ENCODE peak calls at places on chromosomes 12 and 14, in five cellular contexts. L is AG04450, O is right lobe of liver, Y is stomach, N is astrocyte. A is an unnamed sample.

GRCh38 chr12:76346798-76347420 is 1.3 kb downstream of the BBS10 start:
- DNase-seq in L (no peak), O (no peak), Y (no peak), N (peak), A (no peak)

GRCh38 chr14:100967178-100967577 is 63.7 kb upstream of the RTL1 start:
- DNase-seq in L (no peak), O (no peak), Y (no peak), N (no peak), A (no peak)

GRCh38 chr12:55652352-55652751 is 15.7 kb downstream of the OR10P1 start:
- DNase-seq in L (no peak), O (no peak), Y (no peak), N (no peak), A (no peak)

GRCh38 chr12:43180242-43180641 is 371.8 kb downstream of the ADAMTS20 start:
- DNase-seq in L (no peak), O (no peak), Y (no peak), N (no peak), A (no peak)

GRCh38 chr14:91649930-91650329 is 82.0 kb downstream of the CATSPERB start:
- DNase-seq in L (no peak), O (no peak), Y (no peak), N (no peak), A (peak)

GRCh38 chr12:118013283-118013682 is 3.2 kb upstream of the RFC5 start:
- DNase-seq in L (no peak), O (no peak), Y (no peak), N (no peak), A (no peak)

GRCh38 chr14:68793734-68794129 is 865 bp upstream of the ZFP36L1 start:
- DNase-seq in L (no peak), O (peak), Y (no peak), N (no peak), A (no peak)

GRCh38 chr12:38588618-38589309 is 272.2 kb downstream of the ALG10B start:
- DNase-seq in L (no peak), O (no peak), Y (no peak), N (no peak), A (no peak)

GRCh38 chr12:32727237-32727636 is 28.5 kb downstream of the YARS2 start:
- DNase-seq in L (no peak), O (no peak), Y (no peak), N (no peak), A (no peak)

GRCh38 chr14:102538598-102539543 is 29.3 kb upstream of the ANKRD9 start:
- DNase-seq in L (no peak), O (no peak), Y (no peak), N (no peak), A (no peak)

GRCh38 chr12:177980-178714 is 35.8 kb downstream of the SLC6A12 start:
- DNase-seq in L (no peak), O (no peak), Y (no peak), N (no peak), A (no peak)

GRCh38 chr12:49022558-49023178 is 4.1 kb upstream of the PRKAG1 start:
- DNase-seq in L (no peak), O (no peak), Y (no peak), N (no peak), A (no peak)

GRCh38 chr12:27866382-27867101 is 86.5 kb upstream of the MANSC4 start:
- DNase-seq in L (no peak), O (no peak), Y (no peak), N (peak), A (no peak)

GRCh38 chr14:61653507-61653906 is 41.8 kb upstream of the HIF1A start:
- DNase-seq in L (peak), O (peak), Y (no peak), N (peak), A (no peak)

GRCh38 chr12:120362516-120363273 is 6.3 kb downstream of the MSI1 start:
- DNase-seq in L (no peak), O (no peak), Y (no peak), N (no peak), A (no peak)

GRCh38 chr12:11174022-11174421 is 3.0 kb downstream of the SMIM10L1 start:
- DNase-seq in L (no peak), O (no peak), Y (no peak), N (no peak), A (no peak)

GRCh38 chr14:79044894-79045624 is 874.9 kb downstream of the NRXN3 start:
- DNase-seq in L (peak), O (no peak), Y (no peak), N (peak), A (peak)

GRCh38 chr12:26783133-26783531 is 49.9 kb downstream of the ITPR2 start:
- DNase-seq in L (no peak), O (no peak), Y (no peak), N (no peak), A (no peak)

GRCh38 chr14:100955201-100955600 is 51.7 kb upstream of the RTL1 start:
- DNase-seq in L (peak), O (no peak), Y (no peak), N (peak), A (no peak)

GRCh38 chr12:54139030-54139429 is 49.8 kb downstream of the SMUG1 start:
- DNase-seq in L (no peak), O (no peak), Y (no peak), N (no peak), A (no peak)

GRCh38 chr12:127984386-127985055 is 282.4 kb upstream of the TMEM132C start:
- DNase-seq in L (no peak), O (no peak), Y (no peak), N (peak), A (no peak)

GRCh38 chr14:103735022-103735421 is 19.4 kb downstream of the ZFYVE21 start:
- DNase-seq in L (no peak), O (peak), Y (no peak), N (no peak), A (no peak)

GRCh38 chr12:105742567-105742874 is 396.2 kb downstream of the NUAK1 start:
- DNase-seq in L (no peak), O (no peak), Y (no peak), N (no peak), A (no peak)
- H3K27ac ChIP-seq in L (no peak), O (no peak), Y (peak), N (no peak), A (no peak)

GRCh38 chr12:85280984-85281946 is 1.2 kb downstream of the ALX1 start:
- DNase-seq in L (no peak), O (no peak), Y (no peak), N (no peak), A (no peak)

GRCh38 chr12:85277900-85278597 is 2.0 kb upstream of the ALX1 start:
- DNase-seq in L (no peak), O (no peak), Y (no peak), N (no peak), A (no peak)

GRCh38 chr12:85278598-85279448 is 1.2 kb upstream of the ALX1 start:
- DNase-seq in L (no peak), O (no peak), Y (no peak), N (no peak), A (no peak)

GRCh38 chr12:85280138-85280983 is at the start of gene ALX1:
- DNase-seq in L (no peak), O (peak), Y (no peak), N (no peak), A (peak)

GRCh38 chr12:85279449-85280137 is 427 bp upstream of the ALX1 start:
- DNase-seq in L (no peak), O (peak), Y (no peak), N (no peak), A (no peak)
- H3K27ac ChIP-seq in L (no peak), O (no peak), Y (no peak), N (no peak), A (no peak)

GRCh38 chr14:70724944-70725343 is 83.2 kb downstream of the TTC9 start:
- DNase-seq in L (no peak), O (no peak), Y (no peak), N (no peak), A (no peak)
- H3K27ac ChIP-seq in L (no peak), O (no peak), Y (no peak), N (no peak), A (no peak)

DNA sequence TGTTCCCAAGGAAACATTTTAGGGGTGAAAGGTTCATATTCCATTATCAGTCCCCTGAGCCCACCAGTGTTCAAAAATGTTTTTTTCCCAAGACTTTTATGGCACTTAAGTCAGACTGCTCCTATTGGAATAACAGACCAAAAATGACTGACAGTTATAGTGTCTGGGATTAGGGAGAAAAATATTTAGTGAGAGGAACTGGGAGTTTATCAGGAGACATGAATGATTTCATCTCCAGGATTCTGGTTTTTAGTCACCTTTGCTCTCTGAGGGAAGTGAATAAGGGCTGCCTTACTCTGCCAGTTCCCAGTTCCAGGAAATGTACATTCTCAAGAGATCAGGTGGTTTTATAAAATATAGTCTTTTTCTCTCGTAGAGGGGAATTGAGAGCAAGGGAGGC is 68.0 kb downstream of the PDE3A start:
- DNase-seq in L (no peak), O (no peak), Y (no peak), N (peak), A (no peak)
- H3K27ac ChIP-seq in L (no peak), O (no peak), Y (no peak), N (no peak), A (no peak)

DNA sequence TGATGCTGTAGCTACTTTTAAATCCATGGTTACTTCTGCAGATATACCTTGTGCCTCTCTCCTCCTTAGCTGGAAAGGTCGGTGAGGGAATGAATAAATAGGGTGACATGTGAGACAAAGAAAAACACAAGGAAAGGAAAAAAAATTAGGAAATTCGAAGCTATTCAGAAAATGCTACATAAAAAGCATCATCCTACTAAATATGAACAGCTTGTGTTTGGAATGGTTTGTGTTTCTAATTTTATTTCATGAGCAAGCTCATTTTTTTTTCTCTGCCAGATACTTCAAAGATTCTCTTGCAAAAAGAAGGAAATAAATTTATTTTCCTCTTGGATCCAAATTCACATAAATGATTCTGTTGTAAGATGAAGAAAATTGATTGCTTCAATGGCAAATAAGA is 186.3 kb upstream of the NUDT4 start:
- DNase-seq in L (no peak), O (no peak), Y (no peak), N (no peak), A (no peak)
- H3K27ac ChIP-seq in L (no peak), O (no peak), Y (peak), N (no peak), A (no peak)

GRCh38 chr12:116720129-116720528 is 17.7 kb downstream of the SPRING1 start:
- DNase-seq in L (no peak), O (no peak), Y (no peak), N (no peak), A (no peak)

GRCh38 chr12:116719661-116720060 is 18.2 kb downstream of the SPRING1 start:
- DNase-seq in L (no peak), O (no peak), Y (no peak), N (no peak), A (no peak)

GRCh38 chr12:116722245-116722644 is 15.6 kb downstream of the SPRING1 start:
- DNase-seq in L (no peak), O (no peak), Y (no peak), N (no peak), A (no peak)

GRCh38 chr12:116717466-116718457 is 20.1 kb downstream of the SPRING1 start:
- DNase-seq in L (no peak), O (no peak), Y (no peak), N (peak), A (peak)

GRCh38 chr12:116718578-116719454 is 19.1 kb downstream of the SPRING1 start:
- DNase-seq in L (no peak), O (no peak), Y (no peak), N (peak), A (no peak)
- H3K27ac ChIP-seq in L (no peak), O (no peak), Y (peak), N (peak), A (no peak)

GRCh38 chr12:13945641-13946040 is 35.8 kb downstream of the GRIN2B start:
- DNase-seq in L (no peak), O (no peak), Y (no peak), N (no peak), A (no peak)

GRCh38 chr12:13950502-13950901 is 30.9 kb downstream of the GRIN2B start:
- DNase-seq in L (no peak), O (no peak), Y (no peak), N (no peak), A (no peak)

GRCh38 chr12:13945236-13945635 is 36.2 kb downstream of the GRIN2B start:
- DNase-seq in L (no peak), O (no peak), Y (no peak), N (no peak), A (no peak)

GRCh38 chr12:13947237-13947945 is 34.0 kb downstream of the GRIN2B start:
- DNase-seq in L (no peak), O (no peak), Y (no peak), N (no peak), A (no peak)

DNA sequence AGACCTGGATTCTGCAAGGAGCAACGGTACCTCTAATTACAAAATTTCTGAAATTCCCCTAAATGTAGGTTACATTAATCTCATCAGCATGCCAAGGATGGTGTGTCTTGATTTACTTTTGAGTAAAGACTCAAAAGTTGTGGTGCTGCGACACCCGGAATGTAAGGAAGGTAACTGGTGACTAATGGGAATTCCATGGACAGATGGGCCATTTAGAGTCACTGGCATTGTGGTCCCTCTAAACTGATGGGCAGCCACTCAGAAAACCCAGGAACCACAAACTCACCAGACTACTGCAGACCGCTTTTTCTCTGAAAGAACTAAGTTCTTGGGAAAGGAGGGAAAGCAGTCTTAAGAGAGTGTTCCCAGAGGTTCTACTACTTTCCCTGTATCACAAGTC is 32.8 kb downstream of the GRIN2B start:
- DNase-seq in L (no peak), O (no peak), Y (no peak), N (no peak), A (no peak)
- H3K27ac ChIP-seq in L (no peak), O (no peak), Y (no peak), N (no peak), A (no peak)

GRCh38 chr14:50003213-50004021 is 110.5 kb downstream of the ARF6 start:
- DNase-seq in L (no peak), O (peak), Y (peak), N (peak), A (peak)

GRCh38 chr14:50000215-50001145 is 107.6 kb downstream of the ARF6 start:
- DNase-seq in L (no peak), O (no peak), Y (peak), N (peak), A (peak)

GRCh38 chr14:50001146-50001998 is 108.5 kb downstream of the ARF6 start:
- DNase-seq in L (no peak), O (peak), Y (peak), N (peak), A (peak)

GRCh38 chr14:50002926-50003212 is 110.0 kb downstream of the ARF6 start:
- DNase-seq in L (no peak), O (no peak), Y (no peak), N (no peak), A (no peak)

DNA sequence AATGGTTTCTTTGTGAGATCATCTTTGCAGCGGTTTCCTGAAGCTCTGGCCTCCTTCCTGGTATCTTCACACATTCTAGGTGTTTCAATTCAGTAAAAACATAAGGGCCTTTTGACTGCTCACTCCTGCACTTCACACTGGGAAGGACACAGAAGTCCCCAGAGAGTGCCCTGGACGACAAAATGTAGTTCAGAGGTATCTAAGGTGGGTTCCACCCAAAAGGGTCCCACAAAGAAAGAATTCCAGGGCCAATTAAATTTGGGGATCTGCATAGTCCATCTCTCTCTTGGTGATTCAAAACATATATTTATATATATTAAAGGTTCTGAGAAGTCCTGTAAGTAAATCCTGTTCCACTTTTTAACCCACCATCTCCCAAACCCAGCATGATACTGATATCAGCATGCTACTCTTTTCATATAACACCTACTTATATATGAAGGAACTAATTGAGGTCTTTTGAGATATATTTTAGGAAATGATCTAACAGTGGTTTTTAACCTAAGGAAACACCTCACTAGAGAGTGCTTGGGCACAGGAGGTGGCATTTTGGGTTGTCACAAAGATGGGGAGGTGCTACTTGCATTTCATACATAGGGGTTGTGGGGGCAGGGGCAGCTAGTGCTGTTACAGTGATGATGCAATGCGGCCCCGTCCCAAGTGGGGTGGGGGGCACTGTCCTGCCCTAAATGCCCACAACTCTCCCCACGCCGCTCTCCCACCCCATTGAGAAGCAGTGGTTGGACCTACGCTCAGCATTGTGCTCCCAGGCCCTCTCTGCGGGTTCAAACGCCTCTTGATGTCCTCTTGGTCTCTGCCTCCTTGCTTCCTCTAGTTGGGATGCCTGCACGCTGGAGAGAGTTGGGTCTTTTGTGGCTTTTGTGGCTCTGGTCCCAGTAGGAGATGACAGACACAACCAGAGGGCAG is 109.4 kb downstream of the ARF6 start:
- DNase-seq in L (no peak), O (no peak), Y (peak), N (no peak), A (peak)
- H3K27ac ChIP-seq in L (peak), O (peak), Y (peak), N (peak), A (peak)

GRCh38 chr12:132430838-132431826 is 58.8 kb upstream of the FBRSL1 start:
- DNase-seq in L (no peak), O (no peak), Y (no peak), N (no peak), A (peak)
- H3K27ac ChIP-seq in L (no peak), O (no peak), Y (no peak), N (no peak), A (no peak)

A was measured in colonic mucosa.